ENCODE peak calls at places on chromosomes 2 and 18, in five cellular contexts. L is AG10803, W is fibroblast of mammary gland, U is astrocyte, G is uterus. I is an unnamed sample.

GRCh38 chr18:74950479-74950878 is 258.5 kb downstream of the PTGR3 start:
- DNase-seq in W (no peak), G (no peak), L (no peak), U (peak; percentile 3), I (peak; percentile 5)

GRCh38 chr2:73859721-73860586 is 31.2 kb downstream of the STAMBP start:
- DNase-seq in G (no peak), U (peak; percentile 89), W (peak; percentile 94), L (peak; percentile 63), I (peak; percentile 87)

GRCh38 chr2:61144697-61145268 is 17.2 kb upstream of the C2orf74 start:
- DNase-seq in W (peak; percentile 97), L (peak; percentile 95), G (peak; percentile 97), U (peak; percentile 89), I (peak; percentile 99)

GRCh38 chr2:6823111-6823510 is 42.6 kb downstream of the CMPK2 start:
- DNase-seq in L (peak; percentile 69), W (peak; percentile 28), U (peak; percentile 64), G (no peak), I (peak; percentile 24)

GRCh38 chr2:68366083-68366560 is 1.0 kb downstream of the PLEK start:
- DNase-seq in U (no peak), W (no peak), G (no peak), L (no peak), I (no peak)

GRCh38 chr2:239267411-239267941 is 133.3 kb downstream of the HDAC4 start:
- DNase-seq in G (peak; percentile 57), U (peak; percentile 87), L (peak; percentile 91), W (peak; percentile 76), I (peak; percentile 85)

GRCh38 chr2:235605306-235605998 is 111.6 kb downstream of the AGAP1 start:
- DNase-seq in W (peak; percentile 99), L (peak; percentile 99), G (peak; percentile 81), U (peak; percentile 93), I (peak; percentile 99)

GRCh38 chr2:219293736-219294201 is 14.6 kb downstream of the DNAJB2 start:
- DNase-seq in W (no peak), L (no peak), U (no peak), G (no peak), I (no peak)

GRCh38 chr2:152175012-152175367 is 573 bp downstream of the STAM2 start:
- DNase-seq in G (no peak), U (no peak), L (no peak), W (no peak), I (no peak)

GRCh38 chr18:78242796-78243195 is 736.8 kb upstream of the SALL3 start:
- DNase-seq in L (no peak), W (no peak), G (no peak), U (no peak), I (peak; percentile 59)

GRCh38 chr18:62790836-62791772 is 75.8 kb downstream of the PHLPP1 start:
- DNase-seq in G (no peak), W (peak; percentile 68), L (peak; percentile 47), U (peak; percentile 74), I (no peak)

GRCh38 chr2:8993196-8993901 is 10.1 kb downstream of the MBOAT2 start:
- DNase-seq in U (peak; percentile 61), G (no peak), W (no peak), L (no peak), I (no peak)

GRCh38 chr18:26863122-26863879 is 2.2 kb downstream of the AQP4 start:
- DNase-seq in G (no peak), W (no peak), L (no peak), U (no peak), I (no peak)

GRCh38 chr18:48320639-48320945 is 88.6 kb downstream of the ZBTB7C start:
- DNase-seq in G (no peak), U (no peak), L (no peak), W (no peak), I (no peak)

GRCh38 chr2:72895759-72896281 is 8.6 kb downstream of the SPR start:
- DNase-seq in W (peak; percentile 44), G (no peak), U (peak; percentile 53), L (peak; percentile 68), I (peak; percentile 79)

GRCh38 chr2:173239644-173240043 is 115.0 kb upstream of the CDCA7 start:
- DNase-seq in G (no peak), W (no peak), L (no peak), U (no peak), I (no peak)

GRCh38 chr2:20575935-20576597 is 74.8 kb downstream of the HS1BP3 start:
- DNase-seq in W (no peak), U (no peak), L (no peak), G (no peak), I (no peak)

DNA sequence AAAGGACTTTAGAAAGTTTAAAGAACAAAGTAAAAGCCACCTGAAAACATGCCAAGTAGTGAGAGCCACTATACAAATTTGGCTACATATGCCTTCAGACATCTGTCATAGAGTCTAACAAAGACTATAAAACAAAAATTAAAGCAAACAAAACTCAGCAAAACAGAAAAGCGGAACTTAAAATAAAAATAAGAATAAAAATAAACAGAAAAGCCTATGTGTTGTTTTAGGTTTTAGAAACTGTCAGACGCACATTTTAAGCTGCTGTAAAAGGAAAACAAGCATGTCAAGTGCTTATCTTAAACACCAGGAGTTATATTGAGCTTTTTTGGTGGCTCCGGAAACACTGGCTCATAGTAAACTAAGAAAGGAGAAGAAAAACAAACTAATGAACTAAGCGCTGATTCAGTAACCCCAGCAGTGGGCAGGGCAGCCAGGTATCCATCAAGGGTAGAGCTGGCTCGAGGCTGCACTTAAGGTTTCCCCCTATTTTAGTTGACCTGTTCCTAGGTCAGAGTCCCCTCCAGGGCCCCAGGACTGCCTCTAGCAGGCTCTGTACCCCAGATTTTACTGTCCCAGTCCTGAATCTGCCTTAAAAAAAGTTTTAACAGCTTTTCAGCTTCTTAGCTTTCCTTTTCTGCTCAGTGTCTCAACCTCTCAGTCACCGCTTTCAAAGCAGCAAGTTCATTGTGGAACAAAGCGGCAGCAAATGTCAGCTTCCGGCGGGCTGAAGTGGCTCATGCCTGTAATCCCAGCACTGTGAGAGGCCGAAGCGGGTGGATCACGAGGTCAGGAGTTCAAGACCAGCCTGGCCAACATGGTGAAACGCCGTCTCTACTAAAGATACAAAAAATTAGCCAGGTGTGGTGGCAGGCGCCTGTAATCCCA is 15.3 kb upstream of the RMC1 start:
- DNase-seq in W (no peak), G (no peak), U (peak; percentile 21), L (no peak), I (peak; percentile 21)
- H3K4me3 ChIP-seq in W (no peak overlapping the region), G (no peak overlapping the region), U (no peak overlapping the region), L (no peak overlapping the region), I (no peak overlapping the region)

GRCh38 chr2:174656671-174657171 is 59.1 kb upstream of the WIPF1 start:
- DNase-seq in G (no peak), W (no peak), L (no peak), U (no peak), I (no peak)
- TF ChIP-seq CTCF in G (no peak), W (no peak), L (no peak), U (no peak), I (no peak)

GRCh38 chr2:47034973-47035609 is 119.5 kb upstream of the MCFD2 start:
- DNase-seq in L (no peak), G (peak; percentile 43), U (peak; percentile 79), W (no peak), I (no peak)
- H3K4me3 ChIP-seq in L (no peak overlapping the region), G (no peak overlapping the region), U (no peak overlapping the region), W (no peak overlapping the region), I (no peak overlapping the region)

GRCh38 chr2:10806543-10806942 is 6.0 kb downstream of the PDIA6 start:
- DNase-seq in L (no peak), G (no peak), W (no peak), U (no peak), I (no peak)
- TF ChIP-seq CTCF in L (no peak), G (no peak), W (no peak), U (no peak), I (no peak)

GRCh38 chr2:216134958-216135541 is 25.9 kb downstream of the XRCC5 start:
- DNase-seq in U (no peak), W (no peak), L (no peak), G (no peak), I (no peak)

GRCh38 chr2:216130346-216130951 is 21.3 kb downstream of the XRCC5 start:
- DNase-seq in L (no peak), G (no peak), U (no peak), W (no peak), I (no peak)

GRCh38 chr2:216131175-216131926 is 22.2 kb downstream of the XRCC5 start:
- DNase-seq in G (no peak), L (peak; percentile 25), W (no peak), U (no peak), I (no peak)

GRCh38 chr2:216133392-216133791 is 24.2 kb downstream of the XRCC5 start:
- DNase-seq in U (no peak), W (no peak), G (no peak), L (peak; percentile 16), I (peak; percentile 23)

DNA sequence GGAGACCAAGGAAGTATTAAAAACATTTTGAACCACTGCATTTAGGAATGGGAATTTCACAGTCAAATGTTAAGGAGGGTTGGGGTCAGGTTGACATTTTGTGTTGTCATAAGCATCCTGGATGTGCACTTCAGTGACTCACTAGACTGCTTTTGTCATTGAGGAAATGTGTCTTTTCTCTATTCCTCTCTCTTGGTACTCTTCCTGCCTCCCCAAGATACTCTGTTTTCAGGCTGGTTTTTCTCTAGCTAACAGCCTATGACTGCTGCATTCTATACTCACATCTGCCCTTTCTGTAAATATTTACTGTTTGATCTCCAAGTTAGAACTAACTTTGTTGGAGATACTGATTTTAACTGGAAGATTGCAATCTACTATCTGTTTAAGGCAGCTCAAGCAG is 23.4 kb downstream of the XRCC5 start:
- DNase-seq in W (no peak), U (no peak), G (no peak), L (no peak), I (no peak)
- H3K4me3 ChIP-seq in W (no peak overlapping the region), U (no peak overlapping the region), G (no peak overlapping the region), L (no peak overlapping the region), I (no peak overlapping the region)

DNA sequence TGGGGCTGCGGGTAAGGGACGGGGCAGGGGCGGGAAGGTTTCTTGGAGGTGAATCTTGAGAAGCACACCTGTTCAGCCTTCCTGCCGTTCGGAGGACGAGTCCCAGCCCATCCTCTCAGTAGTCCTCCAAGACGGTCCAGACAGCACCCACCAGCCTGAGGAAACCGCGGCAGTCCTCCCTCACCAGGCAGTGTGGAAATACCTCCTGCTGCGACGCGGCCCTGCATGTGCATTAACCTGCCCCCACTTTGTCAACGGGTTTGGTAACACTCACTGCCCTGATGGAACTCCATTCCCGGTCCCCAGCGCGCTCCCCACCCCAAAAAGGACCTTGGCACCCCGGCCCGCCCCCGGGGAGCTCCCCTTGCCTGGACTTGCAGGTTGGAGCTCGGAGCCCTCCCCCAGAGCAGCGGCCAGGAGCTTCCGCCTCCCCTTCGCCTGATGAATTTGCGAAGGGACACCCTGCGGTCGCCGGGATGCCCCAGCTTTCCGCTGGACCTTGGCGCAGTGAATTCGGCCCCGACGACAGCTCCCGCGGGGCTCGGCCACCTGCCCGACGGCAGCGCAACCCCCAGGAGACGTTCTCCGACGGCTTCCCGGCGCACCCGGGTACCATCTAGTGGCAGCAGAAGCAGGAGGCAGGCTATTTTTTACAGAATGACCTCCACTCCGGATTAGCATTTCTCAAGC is 31.5 kb downstream of the ACVR1C start:
- DNase-seq in G (no peak), L (peak; percentile 8), W (peak; percentile 17), U (peak; percentile 1), I (peak; percentile 17)
- TF ChIP-seq CTCF in G (peak; percentile 11), L (peak; percentile 48), W (peak; percentile 53), U (peak; percentile 15), I (peak; percentile 75)

GRCh38 chr2:38390941-38391340 is 13.9 kb upstream of the ATL2 start:
- DNase-seq in G (no peak), W (no peak), U (no peak), L (no peak), I (no peak)

GRCh38 chr2:38398739-38399138 is 21.7 kb upstream of the ATL2 start:
- DNase-seq in G (no peak), U (no peak), W (no peak), L (no peak), I (no peak)

GRCh38 chr2:38394903-38395341 is 17.8 kb upstream of the ATL2 start:
- DNase-seq in L (peak; percentile 73), G (no peak), W (no peak), U (peak; percentile 83), I (peak; percentile 23)

GRCh38 chr2:38394041-38394440 is 17.0 kb upstream of the ATL2 start:
- DNase-seq in W (no peak), G (no peak), U (no peak), L (no peak), I (no peak)
- H3K4me3 ChIP-seq in W (no peak overlapping the region), G (no peak overlapping the region), U (no peak overlapping the region), L (no peak overlapping the region), I (no peak overlapping the region)